ENCODE peak calls at places on chromosomes 1 and 21, in four cellular contexts. F, B, G and R are unnamed samples.

GRCh38 chr1:11882814-11883538 is 24.2 kb upstream of the NPPB start:
- DNase-seq in F (no peak), B (peak), G (no peak), R (no peak)

GRCh38 chr1:170073893-170074249 is 624 bp downstream of the KIFAP3 start:
- DNase-seq in F (no peak), B (no peak), G (no peak), R (no peak)

GRCh38 chr1:25232866-25233784 is 823 bp upstream of the SYF2 start:
- DNase-seq in F (peak), B (peak), G (peak), R (peak)

GRCh38 chr1:200243042-200243437 is 166.8 kb downstream of the ZNF281 start:
- DNase-seq in F (no peak), B (no peak), G (no peak), R (no peak)

GRCh38 chr21:17542371-17542992 is 29.6 kb downstream of the CXADR start:
- DNase-seq in F (no peak), B (no peak), G (no peak), R (no peak)

GRCh38 chr21:42381347-42381984 is 14.4 kb downstream of the TMPRSS3 start:
- DNase-seq in F (no peak), B (no peak), G (no peak), R (no peak)

GRCh38 chr21:37166733-37167132 is 93.7 kb downstream of the TTC3 start:
- DNase-seq in F (no peak), B (no peak), G (no peak), R (no peak)

GRCh38 chr1:151868404-151868980 is 15.0 kb upstream of the THEM5 start:
- DNase-seq in F (no peak), B (no peak), G (no peak), R (no peak)

GRCh38 chr1:22406722-22407495 is 44.7 kb upstream of the ZBTB40 start:
- DNase-seq in F (no peak), B (no peak), G (no peak), R (no peak)

GRCh38 chr1:32716312-32717126 is 13.9 kb upstream of the SYNC start:
- DNase-seq in F (no peak), B (peak), G (no peak), R (peak)

GRCh38 chr1:57741521-57741920 is 317.7 kb upstream of the DAB1 start:
- DNase-seq in F (no peak), B (no peak), G (no peak), R (no peak)

GRCh38 chr1:179794669-179795068 is 51.6 kb downstream of the FAM163A start:
- DNase-seq in F (no peak), B (no peak), G (no peak), R (no peak)

GRCh38 chr1:107817909-107818308 is 147.1 kb downstream of the VAV3 start:
- DNase-seq in F (no peak), B (no peak), G (no peak), R (no peak)

GRCh38 chr1:145871994-145872411 is 13.1 kb upstream of the PIAS3 start:
- DNase-seq in F (no peak), B (peak), G (no peak), R (no peak)

DNA sequence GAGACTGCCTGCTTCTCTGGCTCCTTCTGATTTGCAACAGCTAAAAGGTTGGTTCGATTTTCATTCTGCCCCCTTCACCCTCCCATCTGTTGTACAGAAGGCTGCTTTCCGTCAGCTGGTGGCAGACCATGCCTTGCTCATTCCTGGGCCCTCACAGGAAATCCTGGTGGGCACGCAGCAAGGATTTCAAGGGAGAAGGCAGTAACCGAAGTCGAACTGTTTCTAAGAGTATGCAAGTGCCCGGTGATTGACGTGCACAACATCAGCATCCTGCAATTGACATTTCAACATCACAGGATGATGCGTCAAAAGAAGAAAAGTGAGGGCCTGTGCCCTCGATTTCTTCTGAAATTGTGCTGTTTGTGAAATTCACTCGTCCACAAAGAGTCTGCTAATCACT is 83.8 kb downstream of the PLPP3 start:
- DNase-seq in F (no peak), B (no peak), G (no peak), R (no peak)
- H3K27ac ChIP-seq in F (no peak), B (no peak), G (no peak), R (no peak)

GRCh38 chr1:55931272-55931940 is 648.0 kb downstream of the PLPP3 start:
- DNase-seq in F (no peak), B (no peak), G (no peak), R (no peak)

GRCh38 chr1:55929652-55930051 is 649.7 kb downstream of the PLPP3 start:
- DNase-seq in F (no peak), B (no peak), G (no peak), R (no peak)

GRCh38 chr1:55932402-55932801 is 647.0 kb downstream of the PLPP3 start:
- DNase-seq in F (no peak), B (no peak), G (no peak), R (no peak)

GRCh38 chr1:55927934-55928333 is 651.4 kb downstream of the PLPP3 start:
- DNase-seq in F (no peak), B (no peak), G (no peak), R (no peak)

DNA sequence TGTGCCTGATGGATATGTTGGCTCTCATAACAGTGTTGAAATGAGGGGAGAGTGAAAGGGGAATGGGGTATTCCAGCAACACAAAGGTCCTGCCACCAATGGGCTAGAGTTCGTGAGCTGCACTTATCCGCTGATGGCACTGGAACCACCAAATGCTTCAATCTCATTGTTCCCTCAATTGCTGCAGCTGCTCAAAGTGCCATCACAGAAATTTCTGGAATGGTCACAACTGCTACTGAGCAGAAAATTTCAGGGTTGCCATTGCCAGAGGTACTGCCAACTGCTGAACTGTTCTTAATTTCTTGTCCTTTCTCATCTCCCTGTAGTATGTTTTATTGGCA is 648.5 kb downstream of the PLPP3 start:
- DNase-seq in F (no peak), B (no peak), G (no peak), R (no peak)
- H3K27ac ChIP-seq in F (no peak), B (no peak), G (no peak), R (no peak)

GRCh38 chr21:32463889-32464300 is 51.4 kb downstream of the EVA1C start:
- DNase-seq in F (no peak), B (no peak), G (no peak), R (peak)
- H3K27ac ChIP-seq in F (no peak), B (peak), G (peak), R (peak)

DNA sequence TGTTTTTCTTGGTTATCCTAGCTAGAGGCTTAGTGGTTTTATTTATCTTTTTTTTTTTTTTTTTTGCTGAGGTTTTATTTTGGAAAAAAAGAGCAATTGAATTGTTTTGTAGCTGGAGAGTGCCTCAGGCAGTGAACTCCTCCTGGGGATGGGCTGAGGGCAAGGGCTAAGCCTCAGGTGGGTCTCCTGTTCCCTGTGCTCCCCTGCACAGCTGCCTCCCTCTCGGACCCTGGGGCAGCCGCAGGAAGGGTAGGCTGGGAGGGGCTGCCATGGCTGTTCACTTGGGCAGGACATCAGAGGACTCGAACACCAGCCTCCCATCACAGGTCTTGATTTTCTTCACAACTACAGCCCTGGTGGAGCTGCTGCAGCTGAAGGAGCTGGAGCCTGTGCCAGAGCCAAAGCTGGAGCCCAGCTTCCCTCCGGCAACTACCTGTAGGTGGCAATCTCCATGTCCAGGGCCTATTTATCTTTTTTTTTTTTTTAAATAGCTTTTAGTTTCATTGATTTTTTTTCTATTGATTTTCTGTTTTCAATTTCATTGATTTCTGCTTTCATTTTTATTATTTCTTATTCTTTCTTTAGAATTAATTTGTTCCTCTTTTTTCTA is 28.9 kb downstream of the LEPR start:
- DNase-seq in F (no peak), B (no peak), G (no peak), R (no peak)
- H3K27ac ChIP-seq in F (no peak), B (no peak), G (no peak), R (no peak)

GRCh38 chr1:19009882-19010321 is 53.4 kb upstream of the IFFO2 start:
- DNase-seq in F (no peak), B (no peak), G (no peak), R (peak)

GRCh38 chr1:19009126-19009881 is 52.8 kb upstream of the IFFO2 start:
- DNase-seq in F (no peak), B (no peak), G (no peak), R (no peak)

GRCh38 chr1:19011832-19012231 is 55.4 kb upstream of the IFFO2 start:
- DNase-seq in F (no peak), B (no peak), G (no peak), R (peak)

GRCh38 chr1:19010995-19011696 is 54.7 kb upstream of the IFFO2 start:
- DNase-seq in F (no peak), B (peak), G (peak), R (peak)

DNA sequence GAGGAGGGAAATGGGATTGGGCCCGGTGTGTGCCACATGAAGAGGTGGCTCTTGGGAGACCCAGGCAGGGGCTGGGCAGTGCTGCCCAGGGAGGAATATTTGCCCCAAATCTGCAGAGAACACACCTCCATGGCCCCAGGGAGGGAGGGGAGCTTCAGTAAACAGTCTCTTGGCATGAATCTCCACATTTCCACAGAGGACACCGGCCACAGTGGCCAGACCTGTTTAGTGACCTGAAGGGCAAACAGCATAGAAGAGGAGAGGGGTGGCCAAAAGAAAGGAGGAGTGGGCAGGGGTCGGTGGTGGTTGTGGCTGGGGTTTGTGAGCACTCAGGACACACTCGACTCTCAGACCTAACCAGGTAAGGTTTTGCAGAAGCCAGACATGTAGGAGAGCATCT is 54.0 kb upstream of the IFFO2 start:
- DNase-seq in F (no peak), B (no peak), G (no peak), R (no peak)
- H3K27ac ChIP-seq in F (no peak), B (no peak), G (peak), R (peak)

GRCh38 chr1:224544276-224544675 is 71.8 kb upstream of the CNIH3 start:
- DNase-seq in F (no peak), B (no peak), G (no peak), R (no peak)
- H3K27ac ChIP-seq in F (no peak), B (no peak), G (no peak), R (peak)

GRCh38 chr1:203374023-203374422 is 23.1 kb upstream of the FMOD start:
- DNase-seq in F (no peak), B (no peak), G (no peak), R (no peak)

GRCh38 chr1:203380395-203381150 is 29.7 kb upstream of the FMOD start:
- DNase-seq in F (no peak), B (no peak), G (no peak), R (no peak)

GRCh38 chr1:203381151-203381751 is 30.3 kb upstream of the FMOD start:
- DNase-seq in F (no peak), B (no peak), G (no peak), R (no peak)

GRCh38 chr1:203379831-203380230 is 28.9 kb upstream of the FMOD start:
- DNase-seq in F (no peak), B (no peak), G (no peak), R (no peak)

DNA sequence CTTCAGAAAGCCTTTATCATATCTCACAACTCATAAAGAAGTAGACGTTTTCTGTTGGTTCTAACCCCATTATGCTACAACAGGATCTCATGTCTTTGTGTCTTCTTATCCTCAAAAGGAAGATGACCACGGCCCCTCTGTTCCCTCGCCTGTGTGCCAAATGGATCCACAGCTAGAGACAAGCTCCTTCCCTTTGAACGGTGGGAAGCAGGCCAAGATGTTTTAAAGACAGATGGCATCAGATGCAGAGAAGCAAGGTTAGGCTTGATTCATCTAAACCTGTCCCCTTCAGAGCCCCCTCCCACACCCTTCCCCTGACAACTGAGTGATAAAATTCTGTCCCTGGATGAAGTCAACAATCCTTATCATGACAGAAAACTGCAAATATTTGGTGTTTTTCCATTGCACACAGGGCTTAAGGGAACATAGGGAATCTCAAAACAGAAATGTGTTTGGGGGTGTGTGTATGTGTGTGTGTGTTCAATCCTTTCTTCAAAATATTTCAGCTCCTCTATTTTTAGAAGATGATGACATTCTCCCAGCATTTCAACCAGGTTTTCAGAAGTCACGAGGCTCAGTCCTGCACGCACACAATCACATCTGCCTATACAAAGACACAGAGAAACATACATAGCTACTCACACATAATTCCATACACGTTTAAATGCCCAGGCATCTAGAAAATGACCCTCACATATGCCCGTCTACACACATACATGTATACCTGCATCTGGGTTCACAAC is 27.8 kb upstream of the FMOD start:
- DNase-seq in F (no peak), B (no peak), G (no peak), R (no peak)
- H3K27ac ChIP-seq in F (no peak), B (no peak), G (no peak), R (no peak)